ENCODE peak calls at places on chromosome 7, in eight cellular contexts. U is tibial artery, C is mesenchymal stem cell, B is SJSA1, V is kidney, O is PC-3, F is mammary epithelial cell, H is DND-41. Z is an unnamed sample. For H3K4me1, the result is how much of the 10 kb centered on the place peaks cover.

GRCh38 chr7:1197997-1198632 is 34.6 kb upstream of the UNCX start:
- DNase-seq in V (no peak), F (peak), H (no peak), B (no peak), U (no peak), O (peak), C (peak), Z (no peak)

GRCh38 chr7:54932818-54933543 is 85.8 kb upstream of the EGFR start:
- DNase-seq in B (peak), C (peak), V (peak), U (peak), F (peak), O (peak), H (peak), Z (peak)

GRCh38 chr7:49530481-49530880 is 243.0 kb upstream of the VWC2 start:
- DNase-seq in U (no peak), V (no peak), C (no peak), B (no peak), O (no peak), F (no peak), H (no peak), Z (no peak)

GRCh38 chr7:142482899-142483658 is 225.2 kb upstream of the PRSS58 start:
- DNase-seq in C (peak), H (peak), V (no peak), U (no peak), B (peak), F (peak), O (peak), Z (no peak)

GRCh38 chr7:30143748-30144251 is 9.0 kb downstream of the MTURN start:
- DNase-seq in H (no peak), O (peak), U (no peak), V (no peak), F (peak), C (no peak), B (no peak), Z (no peak)

GRCh38 chr7:26637610-26638009 is 226.8 kb downstream of the SKAP2 start:
- DNase-seq in O (no peak), B (no peak), C (no peak), V (no peak), F (no peak), H (no peak), U (no peak), Z (no peak)

GRCh38 chr7:134548877-134549276 is at the start of gene AKR1B15:
- DNase-seq in B (no peak), V (no peak), U (peak), F (peak), H (no peak), C (peak), O (peak), Z (no peak)

GRCh38 chr7:46930336-46930735 is 651.6 kb downstream of the TNS3 start:
- DNase-seq in C (peak), F (peak), B (peak), V (no peak), O (peak), U (no peak), H (no peak), Z (no peak)

GRCh38 chr7:140463111-140463510 is 16.2 kb downstream of the MKRN1 start:
- DNase-seq in H (no peak), U (no peak), C (no peak), F (no peak), B (no peak), V (no peak), O (no peak), Z (no peak)

GRCh38 chr7:18583305-18583704 is 87.8 kb downstream of the HDAC9 start:
- DNase-seq in U (no peak), V (no peak), H (no peak), B (no peak), F (no peak), C (peak), O (no peak), Z (no peak)

GRCh38 chr7:137626469-137627067 is 220.2 kb downstream of the DGKI start:
- DNase-seq in V (no peak), U (no peak), F (peak), O (peak), B (peak), C (peak), H (peak), Z (no peak)

GRCh38 chr7:35390146-35390545 is 136.2 kb upstream of the TBX20 start:
- DNase-seq in V (no peak), F (no peak), B (no peak), U (no peak), O (peak), H (no peak), C (no peak), Z (no peak)

GRCh38 chr7:123208793-123209192 is 9.0 kb upstream of the SLC13A1 start:
- DNase-seq in B (no peak), O (peak), U (no peak), F (no peak), V (no peak), H (no peak), C (peak), Z (no peak)

GRCh38 chr7:92765725-92766124 is 70.6 kb downstream of the CDK6 start:
- DNase-seq in H (no peak), F (peak), O (peak), U (no peak), C (peak), B (peak), V (no peak), Z (no peak)

GRCh38 chr7:24039991-24040390 is 244.0 kb upstream of the NPY start:
- DNase-seq in H (no peak), O (peak), F (no peak), V (no peak), C (peak), U (no peak), B (no peak), Z (no peak)

GRCh38 chr7:147014596-147014995 is 898.0 kb downstream of the CNTNAP2 start:
- DNase-seq in U (no peak), B (no peak), V (no peak), H (no peak), C (no peak), F (no peak), O (no peak), Z (no peak)

GRCh38 chr7:23266918-23267317 is 20.3 kb downstream of the GPNMB start:
- DNase-seq in V (no peak), U (no peak), F (no peak), H (no peak), O (no peak), B (no peak), C (no peak), Z (no peak)

GRCh38 chr7:71303566-71303965 is 171.6 kb downstream of the GALNT17 start:
- DNase-seq in U (no peak), H (no peak), F (no peak), O (no peak), V (no peak), B (no peak), C (no peak), Z (no peak)

GRCh38 chr7:77933394-77933793 is 134.8 kb downstream of the PHTF2 start:
- DNase-seq in V (no peak), B (no peak), O (peak), F (peak), U (no peak), H (no peak), C (peak), Z (no peak)

GRCh38 chr7:32070051-32070405 is 179 bp downstream of the PDE1C start:
- DNase-seq in F (peak), C (peak), U (no peak), V (no peak), H (no peak), B (no peak), O (no peak), Z (no peak)

GRCh38 chr7:15820319-15820718 is 133.8 kb upstream of the MEOX2 start:
- DNase-seq in F (no peak), H (no peak), C (no peak), U (no peak), V (no peak), B (no peak), O (no peak), Z (no peak)

GRCh38 chr7:150323682-150324365 is 479 bp upstream of the ACTR3C start:
- DNase-seq in C (no peak), H (peak), F (no peak), O (peak), U (no peak), B (no peak), V (no peak), Z (no peak)

GRCh38 chr7:121002755-121003114 is 14.2 kb downstream of the CPED1 start:
- DNase-seq in V (no peak), U (no peak), F (no peak), C (peak), B (no peak), H (no peak), O (peak), Z (no peak)
- H3K27ac ChIP-seq in V (no peak), U (peak), F (no peak), C (no peak), B (peak), H (no peak), O (peak), Z (peak)

GRCh38 chr7:114856625-114857024 is 65.3 kb upstream of the MDFIC start:
- DNase-seq in V (no peak), H (no peak), U (no peak), B (no peak), F (peak), C (no peak), O (no peak), Z (no peak)
- H3K4me1 ChIP-seq in V (under half), H (under half), U (under half), B (under half), F (under half), C (under half), O (under half), Z (under half)

GRCh38 chr7:129168219-129168991 is 20.0 kb upstream of the SMO start:
- DNase-seq in H (no peak), U (no peak), O (no peak), F (no peak), V (no peak), B (no peak), C (peak), Z (no peak)
- H3K27ac ChIP-seq in H (no peak), U (peak), O (no peak), F (no peak), V (no peak), B (no peak), C (no peak), Z (no peak)

GRCh38 chr7:139055674-139056073 is 19.8 kb upstream of the ZC3HAV1L start:
- DNase-seq in C (no peak), B (no peak), O (no peak), U (no peak), V (no peak), H (no peak), F (no peak), Z (no peak)

GRCh38 chr7:139060838-139061237 is 25.0 kb upstream of the ZC3HAV1L start:
- DNase-seq in O (no peak), U (no peak), H (no peak), V (no peak), C (peak), B (no peak), F (no peak), Z (no peak)

GRCh38 chr7:139061416-139061815 is 25.6 kb upstream of the ZC3HAV1L start:
- DNase-seq in C (no peak), O (no peak), V (no peak), U (no peak), F (no peak), H (no peak), B (no peak), Z (no peak)

GRCh38 chr7:139059905-139060304 is 24.1 kb upstream of the ZC3HAV1L start:
- DNase-seq in B (no peak), O (no peak), U (no peak), H (no peak), C (no peak), F (no peak), V (no peak), Z (no peak)

DNA sequence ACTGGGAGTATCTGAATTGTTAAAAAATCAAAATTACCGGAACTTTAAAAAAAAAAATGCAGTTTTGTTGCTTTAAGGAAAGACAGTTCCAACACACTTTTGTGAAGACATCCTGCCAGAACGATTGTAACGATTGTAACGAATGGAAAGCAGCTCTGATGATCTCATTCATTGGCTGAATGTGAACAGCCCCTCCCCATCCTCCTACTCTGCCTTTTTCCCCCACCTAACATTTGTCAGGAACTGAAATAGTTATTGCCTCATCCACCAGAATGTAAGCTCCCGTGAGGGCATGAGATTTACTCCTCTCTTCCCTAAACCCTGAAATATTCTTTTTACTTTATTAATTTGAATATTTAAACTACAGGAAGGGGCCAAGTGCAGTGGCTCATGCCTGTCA is 23.1 kb upstream of the ZC3HAV1L start:
- DNase-seq in U (no peak), C (no peak), V (no peak), H (no peak), F (no peak), B (no peak), O (no peak), Z (no peak)
- H3K4me1 ChIP-seq in U (under half), C (under half), V (under half), H (under half), F (under half), B (under half), O (under half), Z (under half)

GRCh38 chr7:130910949-130911944 is 177.2 kb upstream of the KLF14 start:
- DNase-seq in F (peak), V (no peak), C (peak), B (peak), H (no peak), U (no peak), O (peak), Z (no peak)
- H3K27ac ChIP-seq in F (peak), V (peak), C (peak), B (peak), H (peak), U (peak), O (peak), Z (no peak)

Z was measured in heart right ventricle.